ENCODE peak calls at places on chromosomes 7 and 10, in five cellular contexts. G, H, Y, N and Q are unnamed samples.
A peak's percentile ranks its signal among the peaks of the same experiment; 100 is the strongest.

GRCh38 chr7:921581-922333 is 32.7 kb downstream of the ADAP1 start:
- DNase-seq in G (peak; percentile 10), H (no peak), N (no peak), Y (no peak), Q (no peak)

GRCh38 chr7:136657332-136657942 is 211.0 kb upstream of the CHRM2 start:
- DNase-seq in Y (no peak), G (no peak), H (no peak), N (no peak), Q (no peak)

GRCh38 chr10:31578951-31579350 is 259.9 kb downstream of the ZEB1 start:
- DNase-seq in H (no peak), G (no peak), N (no peak), Y (no peak), Q (no peak)

GRCh38 chr10:130901311-130902165 is 410.0 kb downstream of the TCERG1L start:
- DNase-seq in H (no peak), Y (no peak), G (no peak), N (no peak), Q (no peak)

GRCh38 chr10:112832361-112832878 is 117.6 kb upstream of the TCF7L2 start:
- DNase-seq in N (no peak), G (no peak), H (no peak), Y (no peak), Q (peak; percentile 63)

GRCh38 chr7:104982773-104983619 is 31.0 kb upstream of the KMT2E start:
- DNase-seq in Y (no peak), N (no peak), H (no peak), G (no peak), Q (no peak)

GRCh38 chr7:85025312-85025756 is 161.5 kb downstream of the SEMA3D start:
- DNase-seq in G (no peak), H (no peak), Y (peak; percentile 34), N (no peak), Q (peak; percentile 44)

GRCh38 chr7:71131256-71131752 is 640 bp upstream of the GALNT17 start:
- DNase-seq in Y (no peak), G (peak; percentile 89), N (no peak), H (no peak), Q (peak; percentile 5)

GRCh38 chr7:130959743-130960207 is 225.8 kb upstream of the KLF14 start:
- DNase-seq in N (peak; percentile 87), Y (peak; percentile 85), H (no peak), G (no peak), Q (peak; percentile 76)

GRCh38 chr10:71045936-71046335 is 157.6 kb upstream of the PCBD1 start:
- DNase-seq in G (no peak), N (no peak), Y (no peak), H (no peak), Q (no peak)

GRCh38 chr10:110016957-110017514 is 9.3 kb downstream of the ADD3 start:
- DNase-seq in Y (no peak), N (no peak), H (no peak), G (no peak), Q (no peak)

GRCh38 chr7:426510-426909 is 93.1 kb downstream of the PDGFA start:
- DNase-seq in Y (no peak), G (no peak), H (no peak), N (no peak), Q (no peak)

GRCh38 chr10:44971935-44972792 is 6.4 kb downstream of the DEPP1 start:
- DNase-seq in H (no peak), N (no peak), G (no peak), Y (no peak), Q (no peak)

GRCh38 chr10:3593611-3594010 is 191.4 kb downstream of the KLF6 start:
- DNase-seq in Y (no peak), G (no peak), H (no peak), N (no peak), Q (no peak)

GRCh38 chr7:98399462-98399861 is 1.4 kb downstream of the BAIAP2L1 start:
- DNase-seq in Y (no peak), H (no peak), G (no peak), N (no peak), Q (peak; percentile 41)

GRCh38 chr10:92897916-92898315 is 49.6 kb downstream of the EXOC6 start:
- DNase-seq in Y (peak; percentile 10), N (no peak), G (no peak), H (no peak), Q (no peak)

GRCh38 chr10:93039721-93040120 is 20.9 kb upstream of the CYP26C1 start:
- DNase-seq in N (peak; percentile 46), H (no peak), Y (peak; percentile 57), G (no peak), Q (peak; percentile 77)

GRCh38 chr10:78780551-78780961 is 288.2 kb upstream of the ZMIZ1 start:
- DNase-seq in H (no peak), G (no peak), N (no peak), Y (no peak), Q (no peak)

GRCh38 chr7:39952791-39953190 is 2.7 kb downstream of the CDK13 start:
- DNase-seq in H (no peak), N (no peak), G (no peak), Y (peak; percentile 19), Q (peak; percentile 21)

GRCh38 chr10:114987995-114988394 is 50.0 kb downstream of the TRUB1 start:
- DNase-seq in H (no peak), Y (peak; percentile 48), G (no peak), N (no peak), Q (peak; percentile 87)

GRCh38 chr7:158255156-158255555 is 332.5 kb downstream of the PTPRN2 start:
- DNase-seq in H (no peak), N (no peak), Y (no peak), G (peak; percentile 7), Q (no peak)

GRCh38 chr7:50651227-50651989 is 86.2 kb upstream of the DDC start:
- DNase-seq in N (no peak), G (no peak), H (no peak), Y (no peak), Q (peak; percentile 9)

GRCh38 chr10:44981172-44982113 is 2.8 kb upstream of the DEPP1 start:
- DNase-seq in H (no peak), N (peak; percentile 79), Y (peak; percentile 89), G (no peak), Q (peak; percentile 92)

GRCh38 chr10:101512741-101513140 is 75.3 kb downstream of the POLL start:
- DNase-seq in H (no peak), Y (peak; percentile 43), G (no peak), N (no peak), Q (peak; percentile 37)

GRCh38 chr10:79336739-79337138 is 10.5 kb upstream of the PPIF start:
- DNase-seq in H (no peak), N (no peak), G (no peak), Y (no peak), Q (peak; percentile 62)

GRCh38 chr7:98077762-98078161 is 28.9 kb upstream of the LMTK2 start:
- DNase-seq in Y (no peak), G (no peak), N (no peak), H (no peak), Q (no peak)

GRCh38 chr10:17430647-17431355 is 23.6 kb downstream of the ST8SIA6 start:
- DNase-seq in G (peak; percentile 80), N (peak; percentile 69), Y (peak; percentile 84), H (no peak), Q (peak; percentile 89)

GRCh38 chr10:117374506-117375359 is 507 bp downstream of the PDZD8 start:
- DNase-seq in Y (peak; percentile 53), H (peak; percentile 1), G (peak; percentile 73), N (peak; percentile 33), Q (peak; percentile 47)

GRCh38 chr10:117370205-117370604 is 5.0 kb downstream of the PDZD8 start:
- DNase-seq in Y (peak; percentile 39), H (no peak), G (no peak), N (peak; percentile 36), Q (peak; percentile 62)

GRCh38 chr10:117373848-117374505 is 1.3 kb downstream of the PDZD8 start:
- DNase-seq in N (peak; percentile 43), G (peak; percentile 35), Y (peak; percentile 60), H (peak; percentile 18), Q (peak; percentile 54)

DNA sequence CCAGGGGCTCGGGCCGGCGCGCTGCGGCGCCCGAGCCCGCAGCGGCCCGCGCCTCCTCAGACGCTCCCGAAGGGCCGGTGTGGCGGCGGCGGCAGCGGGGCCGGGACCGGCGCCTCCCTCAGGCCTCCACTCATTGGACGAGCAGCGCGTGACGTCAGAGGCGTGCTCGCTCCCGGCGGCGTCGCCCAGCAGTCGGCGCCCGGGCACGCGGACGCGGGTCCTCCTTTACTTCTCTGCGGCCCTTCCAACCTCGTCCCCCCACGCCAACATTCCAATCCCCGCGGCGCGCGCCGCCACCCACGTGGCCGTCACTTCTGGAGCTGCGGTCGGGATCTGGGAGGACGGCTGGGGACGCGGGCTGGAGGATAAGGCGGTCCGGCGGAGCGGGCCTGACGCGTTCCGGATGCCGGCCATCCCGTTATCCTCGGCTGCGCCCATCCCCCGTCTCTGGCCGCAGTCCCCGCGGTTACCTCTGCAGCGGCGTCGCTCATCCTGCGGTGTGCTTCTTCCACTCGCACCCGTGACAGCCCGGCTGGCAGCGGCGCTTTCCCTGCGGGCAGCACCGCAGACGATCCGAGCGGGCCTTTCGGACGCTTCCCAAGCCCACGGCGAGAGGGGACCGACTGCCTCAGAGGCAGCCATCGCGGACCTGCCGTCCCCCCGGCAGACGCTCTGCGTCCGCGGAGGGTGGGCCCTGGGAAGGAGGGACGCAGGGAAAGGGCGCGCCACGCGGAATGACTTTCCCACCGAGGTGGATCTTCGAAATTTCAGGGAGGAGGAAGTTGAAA is at the start of gene PDZD8:
- DNase-seq in H (peak; percentile 77), G (peak; percentile 97), Y (peak; percentile 94), N (peak; percentile 93), Q (peak; percentile 91)
- TF ChIP-seq CTCF in H (no peak), G (no peak), Y (no peak), N (no peak), Q (no peak)

GRCh38 chr10:119679480-119679829 is 28.3 kb downstream of the BAG3 start:
- DNase-seq in G (no peak), N (no peak), Y (no peak), H (no peak), Q (no peak)
- TF ChIP-seq CTCF in G (no peak), N (no peak), Y (no peak), H (no peak), Q (no peak)

DNA sequence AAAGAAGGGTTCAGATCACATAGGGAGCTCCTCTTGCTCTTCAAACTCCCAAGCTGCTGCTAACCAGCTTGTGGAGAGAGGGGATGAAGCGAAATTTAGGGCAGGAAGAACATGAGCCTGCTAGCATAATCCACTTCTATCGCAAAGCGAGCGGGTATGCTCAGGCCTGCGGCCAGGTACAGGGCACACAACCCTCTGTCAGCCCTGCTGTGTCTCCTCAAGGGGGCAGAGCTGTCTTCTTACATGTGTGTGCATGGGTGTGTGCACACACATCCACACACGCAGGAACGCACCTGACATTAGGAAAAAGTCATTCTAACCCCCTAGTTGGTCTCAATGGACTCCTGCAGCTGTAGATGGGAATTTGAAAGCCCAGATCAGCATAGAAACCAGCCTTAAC is 80.2 kb downstream of the PPP1R3C start:
- DNase-seq in N (peak; percentile 43), G (no peak), Y (peak; percentile 43), H (no peak), Q (peak; percentile 49)
- TF ChIP-seq CTCF in N (peak; percentile 33), G (no peak), Y (peak; percentile 62), H (no peak), Q (peak; percentile 78)

GRCh38 chr7:44277391-44277790 is 48.0 kb downstream of the CAMK2B start:
- DNase-seq in H (no peak), N (no peak), Y (no peak), G (peak; percentile 11), Q (no peak)

GRCh38 chr7:44276571-44277101 is 48.8 kb downstream of the CAMK2B start:
- DNase-seq in H (no peak), N (no peak), Y (no peak), G (peak; percentile 13), Q (no peak)

GRCh38 chr7:44275146-44275545 is 50.2 kb downstream of the CAMK2B start:
- DNase-seq in H (no peak), Y (no peak), G (peak; percentile 13), N (no peak), Q (no peak)

GRCh38 chr7:44274623-44274975 is 50.8 kb downstream of the CAMK2B start:
- DNase-seq in H (no peak), N (no peak), Y (no peak), G (peak; percentile 12), Q (no peak)

GRCh38 chr7:44275829-44276570 is 49.4 kb downstream of the CAMK2B start:
- DNase-seq in H (no peak), N (no peak), G (peak; percentile 81), Y (no peak), Q (peak; percentile 15)
- TF ChIP-seq CTCF in H (no peak), N (no peak), G (no peak), Y (no peak), Q (no peak)